ENCODE peak calls at places on chromosomes 12 and 14, in four cellular contexts. One of them, this sample, is unnamed.

GRCh38 chr12:17060260-17060659 is 454.3 kb upstream of the LMO3 start:
- DNase-seq in suprapubic skin: no peak
- DNase-seq in colonic mucosa: no peak
- DNase-seq in transverse colon: no peak
- DNase-seq in this sample: no peak

GRCh38 chr12:70910666-70911065 is 9.9 kb downstream of the PTPRR start:
- DNase-seq in transverse colon: no peak
- DNase-seq in colonic mucosa: no peak
- DNase-seq in suprapubic skin: no peak
- DNase-seq in this sample: no peak

GRCh38 chr12:109033239-109034196 is 12.7 kb upstream of the SVOP start:
- DNase-seq in suprapubic skin: no peak
- DNase-seq in colonic mucosa: no peak
- DNase-seq in transverse colon: no peak
- DNase-seq in this sample: no peak

GRCh38 chr12:122063691-122064033 is 14.9 kb upstream of the MLXIP start:
- DNase-seq in suprapubic skin: no peak
- DNase-seq in colonic mucosa: no peak
- DNase-seq in transverse colon: no peak
- DNase-seq in this sample: peak

GRCh38 chr12:54240971-54241588 is 38.8 kb downstream of the CBX5 start:
- DNase-seq in transverse colon: no peak
- DNase-seq in suprapubic skin: no peak
- DNase-seq in colonic mucosa: no peak
- DNase-seq in this sample: no peak

GRCh38 chr14:72634910-72635647 is 258.8 kb downstream of the DPF3 start:
- DNase-seq in transverse colon: no peak
- DNase-seq in colonic mucosa: no peak
- DNase-seq in suprapubic skin: no peak
- DNase-seq in this sample: no peak

GRCh38 chr14:104688755-104689619 is at the start of gene INF2:
- DNase-seq in transverse colon: peak
- DNase-seq in colonic mucosa: peak
- DNase-seq in suprapubic skin: no peak
- DNase-seq in this sample: peak

GRCh38 chr12:132066345-132066685 is 77.8 kb downstream of the DDX51 start:
- DNase-seq in suprapubic skin: no peak
- DNase-seq in transverse colon: peak
- DNase-seq in colonic mucosa: no peak
- DNase-seq in this sample: no peak

GRCh38 chr12:3885179-3886094 is 12.2 kb upstream of the PARP11 start:
- DNase-seq in transverse colon: no peak
- DNase-seq in colonic mucosa: peak
- DNase-seq in suprapubic skin: no peak
- DNase-seq in this sample: peak

GRCh38 chr14:99256483-99256874 is 15.5 kb downstream of the BCL11B start:
- DNase-seq in transverse colon: no peak
- DNase-seq in colonic mucosa: no peak
- DNase-seq in suprapubic skin: no peak
- DNase-seq in this sample: no peak

GRCh38 chr12:49225551-49226166 is 36.8 kb upstream of the TUBA1A start:
- DNase-seq in suprapubic skin: no peak
- DNase-seq in transverse colon: peak
- DNase-seq in colonic mucosa: no peak
- DNase-seq in this sample: no peak

GRCh38 chr14:105537580-105538474 is 11.4 kb downstream of the TMEM121 start:
- DNase-seq in transverse colon: peak
- DNase-seq in colonic mucosa: peak
- DNase-seq in suprapubic skin: no peak
- DNase-seq in this sample: peak

GRCh38 chr12:11885261-11886038 is 185.3 kb upstream of the BCL2L14 start:
- DNase-seq in transverse colon: peak
- DNase-seq in suprapubic skin: no peak
- DNase-seq in colonic mucosa: peak
- DNase-seq in this sample: peak

DNA sequence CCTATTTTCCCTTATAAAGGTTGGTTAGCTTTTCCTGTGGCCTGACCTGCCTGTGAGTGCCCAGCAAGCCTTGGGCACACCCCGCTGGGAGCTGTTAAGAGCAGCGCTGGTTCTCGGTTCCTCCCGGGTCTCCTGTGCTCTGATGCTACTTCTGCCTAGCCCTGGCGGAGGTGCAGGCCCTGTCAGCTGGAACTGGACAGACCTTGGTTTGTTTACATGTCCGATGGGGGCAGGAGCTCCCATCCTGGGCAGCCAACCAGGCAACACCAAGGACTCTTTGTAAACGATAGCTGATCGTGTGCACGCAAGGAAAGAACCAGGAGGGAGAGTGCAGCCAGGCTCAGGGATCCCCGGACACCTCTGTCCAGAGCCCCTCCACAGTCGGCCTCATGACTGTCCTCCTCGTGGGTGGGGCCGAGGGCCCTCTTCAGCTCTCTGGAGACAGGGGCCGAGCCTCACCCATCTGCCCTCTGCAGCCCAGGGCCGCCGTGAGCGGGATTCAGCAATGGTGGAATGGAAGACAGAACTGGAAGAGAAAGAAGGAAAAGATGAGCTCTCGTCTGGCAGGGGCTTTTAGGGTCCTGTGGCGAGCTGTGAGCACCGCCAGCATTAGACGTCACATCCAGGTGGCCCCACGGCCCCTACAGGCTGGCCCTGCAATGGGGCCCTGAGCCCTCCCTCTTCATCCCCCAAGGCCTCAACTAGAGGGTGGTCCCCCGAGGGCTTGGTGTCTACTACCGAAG is 12.2 kb downstream of the TNFAIP2 start:
- DNase-seq in colonic mucosa: no peak
- DNase-seq in transverse colon: no peak
- DNase-seq in suprapubic skin: no peak
- DNase-seq in this sample: no peak
- H3K27ac ChIP-seq in colonic mucosa: no peak
- H3K27ac ChIP-seq in transverse colon: no peak
- H3K27ac ChIP-seq in suprapubic skin: no peak
- H3K27ac ChIP-seq in this sample: no peak

GRCh38 chr12:78961171-78961570 is 96.6 kb downstream of the SYT1 start:
- DNase-seq in transverse colon: no peak
- DNase-seq in suprapubic skin: no peak
- DNase-seq in colonic mucosa: no peak
- DNase-seq in this sample: no peak
- TF ChIP-seq CTCF in transverse colon: no peak
- TF ChIP-seq CTCF in suprapubic skin: no peak
- TF ChIP-seq CTCF in colonic mucosa: no peak
- TF ChIP-seq CTCF in this sample: no peak

DNA sequence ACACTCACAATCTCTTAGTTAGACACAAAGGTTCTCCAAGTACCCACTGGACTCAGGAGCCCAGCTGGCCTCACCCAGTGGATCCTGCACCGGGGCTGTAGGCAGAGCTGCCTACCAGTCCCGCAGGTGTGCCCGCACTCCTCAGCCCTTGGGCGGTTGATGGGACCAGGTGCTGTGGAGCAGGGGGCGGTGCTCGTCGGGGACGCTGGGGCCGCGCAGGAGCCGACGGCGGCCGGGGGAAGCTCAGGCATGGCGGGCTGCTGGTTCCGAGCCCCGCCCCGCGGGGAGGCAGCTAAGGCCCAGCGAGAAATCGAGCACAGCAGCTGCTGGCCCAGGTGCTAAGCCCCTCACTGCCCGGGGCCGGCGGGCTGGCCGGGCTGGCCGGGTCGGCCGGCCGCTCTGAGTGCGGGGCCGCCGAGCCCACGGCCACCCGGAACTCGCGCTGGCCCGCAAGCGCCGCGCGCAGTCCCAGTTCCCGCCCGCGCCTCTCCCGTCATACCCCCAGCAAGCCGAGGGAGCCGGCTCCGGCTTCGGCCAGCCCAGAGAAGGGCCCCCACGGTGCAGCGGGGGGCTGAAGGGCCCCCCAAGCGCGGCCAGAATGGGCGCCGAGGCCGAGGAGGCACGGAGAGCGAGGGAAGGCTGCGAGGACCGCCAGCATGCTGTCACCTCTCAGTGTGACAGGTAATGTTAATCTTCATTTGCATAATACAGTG is 506.8 kb downstream of the LRFN5 start:
- DNase-seq in transverse colon: no peak
- DNase-seq in suprapubic skin: no peak
- DNase-seq in colonic mucosa: no peak
- DNase-seq in this sample: no peak
- H3K4me3 ChIP-seq in transverse colon: no peak
- H3K4me3 ChIP-seq in suprapubic skin: no peak
- H3K4me3 ChIP-seq in colonic mucosa: no peak
- H3K4me3 ChIP-seq in this sample: no peak

GRCh38 chr12:124733086-124733485 is 130.6 kb downstream of the SCARB1 start:
- DNase-seq in colonic mucosa: no peak
- DNase-seq in transverse colon: no peak
- DNase-seq in suprapubic skin: no peak
- DNase-seq in this sample: no peak
- H3K27ac ChIP-seq in colonic mucosa: no peak
- H3K27ac ChIP-seq in transverse colon: no peak
- H3K27ac ChIP-seq in suprapubic skin: no peak
- H3K27ac ChIP-seq in this sample: no peak

DNA sequence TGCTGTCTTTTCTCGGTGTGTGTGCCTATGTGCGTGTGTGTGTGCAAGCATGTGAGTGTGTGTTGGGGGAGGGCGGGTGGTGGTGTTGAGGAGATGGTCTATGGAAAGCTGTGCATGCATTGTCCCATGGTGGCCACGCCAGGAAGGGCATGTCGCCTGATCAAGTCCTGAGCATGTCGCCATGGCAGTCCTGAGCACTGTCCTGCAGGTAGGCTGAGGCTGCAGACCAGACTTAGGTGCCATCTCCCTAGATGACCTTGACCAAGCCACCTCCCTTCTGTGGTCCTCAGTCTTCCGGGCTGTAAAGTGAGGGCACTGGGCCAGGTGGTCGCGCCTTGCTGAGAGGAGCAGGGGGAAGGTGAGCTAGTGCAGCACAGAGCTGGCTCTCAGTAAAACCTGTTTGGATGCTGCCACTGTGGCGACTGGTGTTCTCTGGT is 81.4 kb downstream of the PAPOLA start:
- DNase-seq in transverse colon: no peak
- DNase-seq in suprapubic skin: peak
- DNase-seq in colonic mucosa: peak
- DNase-seq in this sample: no peak
- TF ChIP-seq CTCF in transverse colon: no peak
- TF ChIP-seq CTCF in suprapubic skin: no peak
- TF ChIP-seq CTCF in colonic mucosa: no peak
- TF ChIP-seq CTCF in this sample: no peak

GRCh38 chr12:113519464-113520191 is 48.0 kb upstream of the LHX5 start:
- DNase-seq in suprapubic skin: no peak
- DNase-seq in transverse colon: no peak
- DNase-seq in colonic mucosa: no peak
- DNase-seq in this sample: no peak

GRCh38 chr12:113515082-113515856 is 43.6 kb upstream of the LHX5 start:
- DNase-seq in suprapubic skin: no peak
- DNase-seq in colonic mucosa: no peak
- DNase-seq in transverse colon: no peak
- DNase-seq in this sample: no peak

GRCh38 chr12:113512568-113512967 is 40.9 kb upstream of the LHX5 start:
- DNase-seq in colonic mucosa: no peak
- DNase-seq in transverse colon: no peak
- DNase-seq in suprapubic skin: no peak
- DNase-seq in this sample: no peak

DNA sequence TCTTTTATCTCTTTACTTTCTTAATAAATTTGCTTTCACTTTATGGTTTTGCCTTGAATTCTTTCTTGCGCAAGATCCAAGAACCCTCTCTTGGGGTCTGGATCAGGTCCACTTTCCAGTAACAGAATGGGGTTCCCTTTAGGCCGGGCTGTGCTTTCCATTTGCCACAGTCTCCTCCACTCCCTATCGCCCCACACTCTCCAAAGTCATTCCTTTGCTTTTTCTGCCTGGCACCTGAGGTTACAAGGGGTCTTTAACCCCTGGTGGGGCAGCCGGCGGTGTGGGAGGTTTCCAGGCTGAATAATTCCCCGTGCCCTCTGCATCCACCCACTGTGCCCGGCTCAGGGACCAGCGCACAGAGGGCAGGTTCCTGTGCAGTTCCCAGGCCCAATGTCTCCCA is 42.9 kb upstream of the LHX5 start:
- DNase-seq in transverse colon: no peak
- DNase-seq in suprapubic skin: no peak
- DNase-seq in colonic mucosa: no peak
- DNase-seq in this sample: no peak
- H3K4me3 ChIP-seq in transverse colon: no peak
- H3K4me3 ChIP-seq in suprapubic skin: no peak
- H3K4me3 ChIP-seq in colonic mucosa: no peak
- H3K4me3 ChIP-seq in this sample: no peak

GRCh38 chr12:101957251-101957650 is 79.9 kb downstream of the DRAM1 start:
- DNase-seq in transverse colon: no peak
- DNase-seq in colonic mucosa: no peak
- DNase-seq in suprapubic skin: no peak
- DNase-seq in this sample: no peak
- H3K27ac ChIP-seq in transverse colon: no peak
- H3K27ac ChIP-seq in colonic mucosa: no peak
- H3K27ac ChIP-seq in suprapubic skin: peak
- H3K27ac ChIP-seq in this sample: no peak

DNA sequence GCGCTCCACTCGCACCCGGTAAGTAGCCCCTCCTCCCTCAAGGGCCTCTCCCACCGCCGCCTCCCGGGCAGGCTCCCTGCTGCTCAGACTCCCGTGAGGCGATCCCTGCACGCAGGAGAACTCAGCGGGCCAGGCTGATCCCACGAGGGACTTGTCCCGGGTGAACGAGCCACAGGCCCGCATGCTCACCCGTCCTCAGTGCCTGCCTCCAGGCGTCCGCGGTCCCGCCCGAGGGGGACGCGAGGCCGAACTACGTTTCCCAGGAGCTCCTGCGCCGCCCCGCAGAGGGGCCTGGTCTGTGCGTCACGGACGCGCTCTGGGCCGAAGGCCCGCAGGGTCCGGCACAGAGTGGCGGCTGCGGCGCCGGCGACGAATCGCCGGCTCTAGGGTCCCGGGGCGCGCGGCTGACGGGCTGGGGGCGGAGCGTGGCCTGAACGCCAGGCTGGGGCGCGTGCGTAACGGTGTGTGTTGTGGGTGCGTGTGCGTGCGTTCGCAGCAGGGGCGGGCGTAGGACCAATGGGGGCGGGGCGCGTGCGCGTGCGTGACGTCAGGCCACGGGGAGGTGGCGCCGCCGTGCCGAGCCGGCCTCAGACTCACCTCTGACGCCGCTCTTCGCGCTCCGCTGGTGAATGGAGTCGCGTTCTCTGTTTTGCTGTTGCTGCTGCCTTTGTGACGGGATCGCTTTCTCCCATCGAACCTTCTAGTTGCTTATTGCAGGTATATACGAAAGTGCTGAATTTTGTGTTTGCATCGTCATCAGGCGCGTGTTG is at the start of the genes ZNF10 and ZNF891:
- DNase-seq in transverse colon: peak
- DNase-seq in colonic mucosa: peak
- DNase-seq in suprapubic skin: peak
- DNase-seq in this sample: peak
- TF ChIP-seq CTCF in transverse colon: no peak
- TF ChIP-seq CTCF in colonic mucosa: no peak
- TF ChIP-seq CTCF in suprapubic skin: no peak
- TF ChIP-seq CTCF in this sample: no peak

GRCh38 chr12:125376422-125376821 is 311.2 kb downstream of the AACS start:
- DNase-seq in suprapubic skin: no peak
- DNase-seq in transverse colon: no peak
- DNase-seq in colonic mucosa: no peak
- DNase-seq in this sample: no peak
- H3K4me3 ChIP-seq in suprapubic skin: no peak
- H3K4me3 ChIP-seq in transverse colon: no peak
- H3K4me3 ChIP-seq in colonic mucosa: no peak
- H3K4me3 ChIP-seq in this sample: no peak

GRCh38 chr12:2749580-2749979 is 45.2 kb upstream of the FKBP4 start:
- DNase-seq in suprapubic skin: no peak
- DNase-seq in colonic mucosa: no peak
- DNase-seq in transverse colon: no peak
- DNase-seq in this sample: no peak
- H3K27ac ChIP-seq in suprapubic skin: no peak
- H3K27ac ChIP-seq in colonic mucosa: no peak
- H3K27ac ChIP-seq in transverse colon: no peak
- H3K27ac ChIP-seq in this sample: no peak